ENCODE peak calls at places on chromosome 15, in four cellular contexts. J is K562, O is HepG2, N is GM12878. A is an unnamed sample.

GRCh38 chr15:71975816-71976150 is 142.2 kb downstream of the MYO9A start:
- DNase-seq in J (no peak), O (no peak), N (no peak), A (no peak)

GRCh38 chr15:58438111-58438510 is 6.3 kb downstream of the LIPC start:
- DNase-seq in J (no peak), O (no peak), N (no peak), A (no peak)

GRCh38 chr15:81301815-81302399 is 22.0 kb downstream of the STARD5 start:
- DNase-seq in J (no peak), O (no peak), N (peak; percentile 80), A (no peak)

GRCh38 chr15:31078461-31078860 is 23.1 kb downstream of the TRPM1 start:
- DNase-seq in J (no peak), O (no peak), N (no peak), A (no peak)

GRCh38 chr15:40430271-40430805 is 10.4 kb upstream of the BAHD1 start:
- DNase-seq in J (peak; percentile 65), O (no peak), N (no peak), A (no peak)

GRCh38 chr15:59701880-59702279 is 12.8 kb upstream of the BNIP2 start:
- DNase-seq in J (no peak), O (no peak), N (no peak), A (no peak)

GRCh38 chr15:86347245-86347644 is 267.6 kb downstream of the AGBL1 start:
- DNase-seq in J (no peak), O (no peak), N (no peak), A (no peak)

GRCh38 chr15:62607643-62608042 is 434.9 kb upstream of the TPM1 start:
- DNase-seq in J (no peak), O (no peak), N (no peak), A (no peak)

GRCh38 chr15:80265021-80265420 is 13.0 kb upstream of the CTXND1 start:
- DNase-seq in J (no peak), O (no peak), N (no peak), A (no peak)

GRCh38 chr15:50879016-50879415 is 29.5 kb upstream of the AP4E1 start:
- DNase-seq in J (no peak), O (no peak), N (no peak), A (no peak)

GRCh38 chr15:90151989-90152645 is 49.0 kb upstream of the SEMA4B start:
- DNase-seq in J (no peak), O (no peak), N (no peak), A (peak; percentile 82)

GRCh38 chr15:58477228-58477627 is 45.4 kb downstream of the LIPC start:
- DNase-seq in J (no peak), O (no peak), N (no peak), A (no peak)

GRCh38 chr15:81893182-81893833 is 152.5 kb downstream of the MEX3B start:
- DNase-seq in J (no peak), O (no peak), N (no peak), A (no peak)

GRCh38 chr15:77526582-77527163 is 106.0 kb downstream of the HMG20A start:
- DNase-seq in J (no peak), O (no peak), N (no peak), A (no peak)

GRCh38 chr15:29615791-29616190 is 206.5 kb downstream of the TJP1 start:
- DNase-seq in J (no peak), O (no peak), N (no peak), A (no peak)

GRCh38 chr15:65747265-65747664 is 44.8 kb downstream of the DENND4A start:
- DNase-seq in J (no peak), O (no peak), N (no peak), A (no peak)

GRCh38 chr15:94441782-94442181 is 210.4 kb downstream of the MCTP2 start:
- DNase-seq in J (no peak), O (no peak), N (no peak), A (no peak)

GRCh38 chr15:77121599-77121998 is 50.7 kb upstream of the TSPAN3 start:
- DNase-seq in J (no peak), O (no peak), N (no peak), A (no peak)

GRCh38 chr15:94875550-94875949 is 644.2 kb downstream of the MCTP2 start:
- DNase-seq in J (no peak), O (no peak), N (no peak), A (no peak)

GRCh38 chr15:36133686-36134085 is 445.7 kb upstream of the CDIN1 start:
- DNase-seq in J (no peak), O (no peak), N (no peak), A (no peak)

GRCh38 chr15:33113666-33114483 is 80.6 kb downstream of the FMN1 start:
- DNase-seq in J (no peak), O (no peak), N (no peak), A (no peak)

GRCh38 chr15:75195122-75195765 is 6.4 kb upstream of the C15orf39 start:
- DNase-seq in J (no peak), O (no peak), N (no peak), A (no peak)

GRCh38 chr15:55915876-55916567 is 77.4 kb downstream of the NEDD4 start:
- DNase-seq in J (no peak), O (no peak), N (no peak), A (no peak)

GRCh38 chr15:64146885-64147681 is 4.4 kb upstream of the SNX22 start:
- DNase-seq in J (peak; percentile 73), O (peak; percentile 86), N (no peak), A (no peak)

GRCh38 chr15:90306560-90306959 is 41.1 kb downstream of the NGRN start:
- DNase-seq in J (no peak), O (no peak), N (peak; percentile 36), A (no peak)

GRCh38 chr15:71804695-71805470 is 5.5 kb upstream of the NR2E3 start:
- DNase-seq in J (no peak), O (no peak), N (no peak), A (no peak)

GRCh38 chr15:92733090-92733933 is 77.7 kb upstream of the FAM174B start:
- DNase-seq in J (no peak), O (no peak), N (no peak), A (no peak)

GRCh38 chr15:50933353-50933752 is 24.9 kb downstream of the AP4E1 start:
- DNase-seq in J (no peak), O (no peak), N (no peak), A (no peak)

GRCh38 chr15:45355860-45356259 is 22.5 kb downstream of the GATM start:
- DNase-seq in J (no peak), O (no peak), N (no peak), A (no peak)

GRCh38 chr15:36527512-36528162 is 51.8 kb upstream of the CDIN1 start:
- DNase-seq in J (no peak), O (no peak), N (no peak), A (no peak)

GRCh38 chr15:32877620-32878019 is 159.8 kb downstream of the GREM1 start:
- DNase-seq in J (no peak), O (no peak), N (no peak), A (no peak)

GRCh38 chr15:82805994-82806406 is at the start of gene FSD2:
- DNase-seq in J (no peak), O (no peak), N (peak; percentile 86), A (no peak)

GRCh38 chr15:77506311-77507150 is 85.8 kb downstream of the HMG20A start:
- DNase-seq in J (peak; percentile 31), O (no peak), N (no peak), A (no peak)

GRCh38 chr15:39573844-39574243 is 7.0 kb upstream of the THBS1 start:
- DNase-seq in J (no peak), O (no peak), N (no peak), A (no peak)

GRCh38 chr15:34753236-34753894 is 1.4 kb downstream of the GJD2 start:
- DNase-seq in J (peak; percentile 54), O (peak; percentile 10), N (no peak), A (peak; percentile 87)

GRCh38 chr15:65816441-65816840 is 24.3 kb upstream of the DENND4A start:
- DNase-seq in J (no peak), O (no peak), N (no peak), A (no peak)

GRCh38 chr15:74621546-74621920 is 5.9 kb downstream of the CLK3 start:
- DNase-seq in J (no peak), O (no peak), N (no peak), A (no peak)

GRCh38 chr15:23548071-23548470 is 17.4 kb upstream of the MKRN3 start:
- DNase-seq in J (no peak), O (no peak), N (no peak), A (no peak)
- TF ChIP-seq POLR2AphosphoS5 in J (no peak), O (no peak), N (no peak), A (no peak)

GRCh38 chr15:100598655-100599054 is 3.3 kb downstream of the LINS1 start:
- DNase-seq in J (no peak), O (no peak), N (no peak), A (no peak)

GRCh38 chr15:100593431-100593830 is 8.6 kb downstream of the LINS1 start:
- DNase-seq in J (no peak), O (no peak), N (no peak), A (no peak)

GRCh38 chr15:100597862-100598261 is 4.1 kb downstream of the LINS1 start:
- DNase-seq in J (no peak), O (no peak), N (no peak), A (no peak)

GRCh38 chr15:100595964-100596363 is 6.0 kb downstream of the LINS1 start:
- DNase-seq in J (peak; percentile 15), O (no peak), N (no peak), A (no peak)

DNA sequence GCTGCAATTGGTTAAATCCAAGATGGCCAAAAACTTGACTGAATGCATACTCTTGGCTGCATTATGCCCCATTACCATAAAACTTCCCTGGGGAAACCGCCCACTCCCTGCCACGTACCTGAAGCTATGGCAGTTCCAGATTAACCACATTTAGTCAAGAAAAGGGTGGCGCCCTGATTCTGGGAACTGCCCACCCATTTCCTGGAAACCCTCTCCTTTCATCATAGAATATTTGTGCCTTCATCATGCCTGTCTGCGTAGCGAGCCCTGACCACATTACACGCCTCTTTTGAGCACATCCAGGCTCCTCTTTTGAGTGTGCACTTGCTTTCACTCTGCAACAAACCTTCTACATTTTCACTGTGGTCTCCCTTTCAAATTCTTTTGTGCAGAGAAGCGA is 5.2 kb downstream of the LINS1 start:
- DNase-seq in J (peak; percentile 60), O (no peak), N (peak; percentile 74), A (no peak)
- TF ChIP-seq HDAC2 in J (peak; percentile 48), O (no peak), N (no peak), A (no peak)

DNA sequence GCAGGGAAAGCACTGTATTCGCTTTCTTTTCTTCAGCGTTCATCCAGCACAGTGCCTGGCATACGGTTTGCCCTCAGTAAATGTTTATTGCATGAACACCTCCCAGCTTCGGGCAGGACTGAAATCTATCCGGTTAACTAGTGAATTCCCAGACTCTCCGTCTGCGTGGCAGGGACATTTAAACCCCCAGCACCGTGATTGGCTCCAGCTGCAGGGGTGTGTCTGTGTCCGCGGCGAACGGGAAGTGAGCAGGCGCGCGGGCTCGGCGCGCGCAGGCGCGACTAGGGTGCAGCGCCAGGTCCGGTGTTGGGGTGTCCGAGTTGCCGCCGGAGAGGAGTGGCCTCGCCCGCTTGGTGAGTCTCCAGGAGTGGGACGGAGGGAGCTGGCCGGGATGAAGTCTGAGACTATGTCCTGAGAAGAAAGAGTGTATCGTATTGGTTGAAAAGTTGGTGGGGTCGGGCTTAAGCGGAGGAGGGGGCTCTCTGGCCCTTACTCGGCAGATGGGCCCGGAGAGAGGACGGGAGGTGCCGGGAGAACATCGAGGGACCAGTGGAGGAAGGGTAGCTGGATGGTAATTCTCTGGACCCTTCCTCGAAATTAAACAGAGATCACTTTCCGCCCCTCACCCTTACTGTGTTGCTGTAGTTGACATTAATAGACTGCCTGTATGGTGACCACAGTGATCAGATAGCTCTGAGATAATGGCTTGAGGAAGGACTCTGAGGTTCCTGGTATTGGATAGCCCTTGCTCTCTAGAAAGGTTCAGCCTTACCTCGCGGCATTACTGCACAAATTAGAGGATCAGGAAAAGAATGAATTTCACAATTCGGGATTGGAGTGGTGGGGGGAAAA is at the start of gene SNAP23:
- DNase-seq in J (peak; percentile 94), O (peak; percentile 94), N (peak; percentile 61), A (peak; percentile 90)
- TF ChIP-seq POLR2AphosphoS5 in J (peak; percentile 52), O (peak; percentile 91), N (peak; percentile 75), A (peak; percentile 81)

GRCh38 chr15:99454107-99454809 is 111.5 kb upstream of the MEF2A start:
- DNase-seq in J (no peak), O (no peak), N (no peak), A (no peak)
- TF ChIP-seq HDAC2 in J (no peak), O (no peak), N (no peak), A (no peak)